ENCODE peak calls at places on chromosome 18, in seven cellular contexts. J is adipocyte; K is NCI-H510A; C is stimulated activated CD4-positive, alpha-beta T cell treated with anti-CD3 and anti-CD28 coated beads, TNF-alpha, amount 100 ng/mL, for 1 hour; F is mesendoderm; V is GM12864; L is NCI-H1694 treated with DMSO at 0.1 percent for 48 hours. U is an unnamed sample.
A peak's percentile ranks its signal among the peaks of the same experiment; 100 is the strongest.

GRCh38 chr18:34280653-34281052 is 55.9 kb upstream of the NOL4 start:
- DNase-seq in F (peak; percentile 9), K (no peak), J (no peak), V (no peak), C (no peak), L (no peak), U (no peak)

GRCh38 chr18:4024702-4025101 is 430.4 kb downstream of the DLGAP1 start:
- DNase-seq in F (no peak), J (no peak), L (no peak), C (no peak), K (no peak), V (no peak), U (no peak)

GRCh38 chr18:37299471-37300304 is 265.9 kb downstream of the CELF4 start:
- DNase-seq in L (peak; percentile 93), F (peak; percentile 56), C (no peak), J (peak; percentile 97), K (peak; percentile 92), V (no peak), U (peak; percentile 8)

GRCh38 chr18:79590191-79591039 is 89.2 kb upstream of the CTDP1 start:
- DNase-seq in F (no peak), K (no peak), J (no peak), L (no peak), V (no peak), C (no peak), U (no peak)

GRCh38 chr18:64566461-64566860 is 417.6 kb upstream of the LINC00305 start:
- DNase-seq in V (no peak), J (no peak), K (no peak), L (no peak), C (no peak), F (no peak), U (no peak)

GRCh38 chr18:5057348-5058012 is 139.6 kb downstream of the AKAIN1 start:
- DNase-seq in C (no peak), F (peak; percentile 80), J (peak; percentile 58), V (no peak), K (peak; percentile 81), L (peak; percentile 50), U (peak; percentile 32)

GRCh38 chr18:31489311-31489710 is 8.7 kb upstream of the DSG2 start:
- DNase-seq in F (no peak), C (no peak), L (no peak), J (no peak), V (no peak), K (no peak), U (no peak)

GRCh38 chr18:31741096-31741735 is 19.5 kb downstream of the SLC25A52 start:
- DNase-seq in K (no peak), F (peak; percentile 57), C (peak; percentile 14), V (peak; percentile 26), J (peak; percentile 72), L (no peak), U (peak; percentile 16)

GRCh38 chr18:51227660-51228059 is 30.2 kb upstream of the MEX3C start:
- DNase-seq in L (no peak), V (no peak), F (peak; percentile 86), J (no peak), C (no peak), K (no peak), U (no peak)

GRCh38 chr18:36297419-36298112 is at the start of gene FHOD3:
- DNase-seq in J (peak; percentile 86), L (peak; percentile 16), F (peak; percentile 72), K (peak; percentile 87), V (no peak), C (no peak), U (no peak)

GRCh38 chr18:79945118-79946042 is 6.1 kb downstream of the SLC66A2 start:
- DNase-seq in V (no peak), L (no peak), F (no peak), C (no peak), K (no peak), J (no peak), U (no peak)

GRCh38 chr18:80171190-80171872 is 62.3 kb downstream of the ADNP2 start:
- DNase-seq in V (no peak), J (peak; percentile 77), K (no peak), L (no peak), C (no peak), F (peak; percentile 49), U (no peak)

GRCh38 chr18:12651651-12652050 is 6.3 kb downstream of the SPIRE1 start:
- DNase-seq in F (no peak), K (no peak), V (no peak), L (no peak), J (no peak), C (no peak), U (no peak)

GRCh38 chr18:75874401-75875093 is 447.0 kb upstream of the SMIM21 start:
- DNase-seq in C (no peak), V (no peak), J (no peak), L (no peak), K (no peak), F (no peak), U (no peak)

GRCh38 chr18:50644807-50645206 is 84.9 kb downstream of the MAPK4 start:
- DNase-seq in K (no peak), C (no peak), L (no peak), V (no peak), F (peak; percentile 86), J (no peak), U (no peak)

GRCh38 chr18:36212301-36212977 is 25.1 kb downstream of the MOCOS start:
- DNase-seq in C (no peak), V (no peak), F (no peak), J (peak; percentile 6), K (no peak), L (no peak), U (no peak)